ENCODE peak calls at places on chromosomes 4 and X, in five cellular contexts. C is prostate gland; A is nephron progenitor cell; E is CD8-positive, alpha-beta T cell; G is mammary epithelial cell. Z is an unnamed sample.

GRCh38 chrX:12245650-12246645 is 107.7 kb downstream of the FRMPD4 start:
- DNase-seq in C (no peak), A (no peak), E (no peak), G (peak; percentile 71), Z (peak; percentile 84)

GRCh38 chr4:183797445-183798248 is 107.5 kb upstream of the STOX2 start:
- DNase-seq in C (peak; percentile 40), A (peak; percentile 70), E (no peak), G (peak; percentile 48), Z (no peak)

GRCh38 chr4:38889143-38889542 is 21.5 kb downstream of the FAM114A1 start:
- DNase-seq in C (no peak), A (no peak), E (no peak), G (peak; percentile 78), Z (peak; percentile 77)

GRCh38 chr4:71229477-71230257 is 109.2 kb upstream of the SLC4A4 start:
- DNase-seq in C (peak; percentile 33), A (peak; percentile 24), E (no peak), G (no peak), Z (peak; percentile 58)

GRCh38 chr4:6924361-6924779 is 14.7 kb downstream of the TBC1D14 start:
- DNase-seq in C (no peak), A (no peak), E (no peak), G (no peak), Z (no peak)

GRCh38 chr4:54066088-54066415 is 1.6 kb upstream of the CHIC2 start:
- DNase-seq in C (no peak), A (no peak), E (no peak), G (no peak), Z (no peak)

GRCh38 chr4:169342906-169343560 is 72.3 kb upstream of the SH3RF1 start:
- DNase-seq in C (no peak), A (no peak), E (no peak), G (peak; percentile 43), Z (peak; percentile 42)

GRCh38 chrX:9569875-9570274 is 105.0 kb downstream of the TBL1X start:
- DNase-seq in C (no peak), A (no peak), E (no peak), G (no peak), Z (no peak)

GRCh38 chrX:119696251-119696890 is 3.4 kb upstream of the SEPTIN6 start:
- DNase-seq in C (no peak), A (no peak), E (no peak), G (no peak), Z (no peak)

GRCh38 chr4:185730387-185730786 is 81.6 kb downstream of the SORBS2 start:
- DNase-seq in C (no peak), A (no peak), E (no peak), G (peak; percentile 27), Z (no peak)

GRCh38 chr4:95432466-95432865 is 116.3 kb downstream of the UNC5C start:
- DNase-seq in C (no peak), A (no peak), E (no peak), G (no peak), Z (no peak)

GRCh38 chrX:73289039-73289438 is 74.4 kb upstream of the NAP1L2 start:
- DNase-seq in C (no peak), A (no peak), E (no peak), G (no peak), Z (no peak)

GRCh38 chr4:175891863-175892262 is 79.8 kb upstream of the GPM6A start:
- DNase-seq in C (peak; percentile 35), A (no peak), E (no peak), G (peak; percentile 2), Z (peak; percentile 1)

GRCh38 chr4:2269618-2270163 is 7.8 kb upstream of the MXD4 start:
- DNase-seq in C (no peak), A (no peak), E (no peak), G (no peak), Z (no peak)

GRCh38 chr4:121656269-121656641 is 40.5 kb downstream of the ANXA5 start:
- DNase-seq in C (peak; percentile 20), A (peak; percentile 44), E (no peak), G (peak; percentile 50), Z (peak; percentile 78)

GRCh38 chr4:156692016-156692415 is 279.6 kb downstream of the PDGFC start:
- DNase-seq in C (no peak), A (no peak), E (no peak), G (no peak), Z (no peak)

GRCh38 chr4:157220026-157220881 is at the start of gene GRIA2:
- DNase-seq in C (no peak), A (peak; percentile 94), E (no peak), G (peak; percentile 53), Z (no peak)

GRCh38 chr4:954211-955020 is 19.0 kb downstream of the DGKQ start:
- DNase-seq in C (no peak), A (no peak), E (no peak), G (no peak), Z (no peak)

GRCh38 chr4:2304877-2305561 is 43.1 kb upstream of the MXD4 start:
- DNase-seq in C (no peak), A (no peak), E (no peak), G (no peak), Z (no peak)

GRCh38 chr4:159413252-159413941 is 310.5 kb downstream of the RAPGEF2 start:
- DNase-seq in C (no peak), A (no peak), E (no peak), G (peak; percentile 52), Z (no peak)

GRCh38 chr4:73315091-73315490 is 56.5 kb upstream of the ANKRD17 start:
- DNase-seq in C (no peak), A (no peak), E (no peak), G (peak; percentile 8), Z (peak; percentile 70)

GRCh38 chrX:37959212-37960021 is 46.9 kb upstream of the SYTL5 start:
- DNase-seq in C (no peak), A (no peak), E (no peak), G (no peak), Z (no peak)

GRCh38 chr4:94536649-94537464 is 85.1 kb downstream of the PDLIM5 start:
- DNase-seq in C (no peak), A (no peak), E (no peak), G (no peak), Z (no peak)

GRCh38 chr4:95049838-95050237 is 292.1 kb downstream of the BMPR1B start:
- DNase-seq in C (no peak), A (no peak), E (no peak), G (no peak), Z (no peak)

GRCh38 chrX:39829965-39830364 is 267.8 kb downstream of the BCOR start:
- DNase-seq in C (no peak), A (no peak), E (no peak), G (no peak), Z (no peak)

GRCh38 chrX:47497274-47497673 is 14.3 kb upstream of the ZNF41 start:
- DNase-seq in C (no peak), A (no peak), E (no peak), G (no peak), Z (peak; percentile 25)
- TF ChIP-seq CTCF in C (peak; percentile 21), A (peak; percentile 5), E (no peak), G (no peak), Z (peak; percentile 68)

GRCh38 chr4:99711657-99712056 is 54.0 kb upstream of the C4orf54 start:
- DNase-seq in C (no peak), A (no peak), E (no peak), G (peak; percentile 67), Z (no peak)

GRCh38 chr4:99714179-99714578 is 56.6 kb upstream of the C4orf54 start:
- DNase-seq in C (no peak), A (no peak), E (no peak), G (no peak), Z (no peak)

GRCh38 chr4:99710681-99711345 is 53.2 kb upstream of the C4orf54 start:
- DNase-seq in C (no peak), A (no peak), E (no peak), G (peak; percentile 95), Z (no peak)

GRCh38 chr4:99712099-99712498 is 54.5 kb upstream of the C4orf54 start:
- DNase-seq in C (no peak), A (no peak), E (no peak), G (no peak), Z (no peak)

GRCh38 chr4:99712530-99712929 is 54.9 kb upstream of the C4orf54 start:
- DNase-seq in C (no peak), A (no peak), E (no peak), G (no peak), Z (no peak)
- TF ChIP-seq CTCF in C (no peak), A (no peak), E (no peak), G (no peak), Z (no peak)

GRCh38 chr4:25927361-25928040 is 13.5 kb downstream of the SMIM20 start:
- DNase-seq in C (no peak), A (no peak), E (no peak), G (no peak), Z (no peak)

GRCh38 chr4:25926473-25926872 is 12.5 kb downstream of the SMIM20 start:
- DNase-seq in C (no peak), A (no peak), E (peak; percentile 17), G (no peak), Z (no peak)

GRCh38 chr4:25923745-25924144 is 9.7 kb downstream of the SMIM20 start:
- DNase-seq in C (no peak), A (no peak), E (no peak), G (no peak), Z (no peak)

GRCh38 chr4:25922812-25923369 is 8.9 kb downstream of the SMIM20 start:
- DNase-seq in C (no peak), A (no peak), E (no peak), G (no peak), Z (no peak)

DNA sequence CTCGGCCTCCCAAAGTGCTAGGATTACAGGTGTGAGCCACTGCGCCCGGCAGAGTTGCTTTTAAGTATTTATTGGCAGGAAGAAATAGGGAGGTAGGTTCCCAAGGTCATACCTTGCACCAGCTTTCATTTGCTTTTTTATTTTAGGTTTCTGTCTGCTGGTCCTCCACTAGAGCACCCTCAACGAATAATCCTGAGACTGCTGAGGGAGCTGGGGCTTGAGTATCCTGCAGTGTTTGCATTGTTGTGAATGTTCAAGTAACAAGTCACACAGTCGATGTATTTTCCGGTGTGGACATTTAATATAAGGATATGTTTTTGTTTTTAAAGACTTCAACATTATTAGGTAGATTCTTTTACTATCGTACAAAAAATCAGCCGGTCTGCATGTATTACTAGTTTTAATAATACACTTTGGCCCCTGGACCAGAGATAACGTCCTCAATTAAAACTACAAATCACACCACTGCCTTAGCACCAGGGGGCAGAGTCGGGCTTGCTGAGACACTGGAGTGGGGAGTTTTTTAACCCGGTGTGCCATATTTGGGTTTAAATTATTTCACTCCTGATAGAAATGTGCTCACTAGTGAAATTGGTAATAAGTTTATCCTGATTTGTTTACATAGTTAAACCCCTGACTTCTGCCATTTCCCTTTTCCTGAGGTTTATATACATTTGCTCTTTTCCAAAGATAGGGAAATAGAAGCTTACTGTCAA is 11.6 kb downstream of the SMIM20 start:
- DNase-seq in C (no peak), A (peak; percentile 51), E (no peak), G (peak; percentile 20), Z (peak; percentile 37)
- TF ChIP-seq CTCF in C (peak; percentile 18), A (peak; percentile 61), E (no peak), G (peak; percentile 50), Z (peak; percentile 80)

DNA sequence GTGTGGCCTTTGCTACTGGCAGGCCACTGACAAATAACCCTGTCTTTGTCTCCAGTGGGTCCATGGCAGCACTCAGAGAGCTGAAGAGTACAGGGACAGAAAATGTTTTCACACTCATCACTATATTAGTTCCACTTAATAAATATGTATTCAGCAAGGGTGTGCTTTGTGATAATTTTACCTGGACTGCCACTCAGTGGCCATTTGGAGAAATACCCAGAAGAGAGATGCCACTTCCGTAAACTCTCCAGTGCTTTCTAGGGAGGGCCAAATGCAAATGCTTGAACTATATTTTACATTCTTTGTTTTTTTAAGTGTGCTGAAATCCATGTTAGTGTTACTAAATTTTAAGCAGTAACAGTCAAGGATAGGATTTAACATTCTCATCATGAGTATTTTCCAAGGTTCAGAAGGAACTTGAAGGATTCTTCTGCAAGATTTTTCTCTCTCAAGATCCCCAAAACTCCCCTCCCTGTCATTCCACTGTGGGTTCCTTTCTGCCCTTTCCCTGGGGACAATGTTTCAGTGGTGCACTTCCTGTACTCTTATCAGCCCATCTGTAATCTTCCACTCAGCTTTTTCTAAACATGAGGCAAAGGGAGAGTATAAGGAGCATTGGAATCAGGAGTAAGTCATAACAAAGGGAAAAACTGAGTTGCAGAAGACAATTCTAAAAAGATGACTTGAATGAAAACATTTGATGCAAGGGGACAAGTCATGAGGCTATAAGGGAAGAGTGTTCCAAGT is 46.0 kb downstream of the TFDP3 start:
- DNase-seq in C (no peak), A (peak; percentile 7), E (no peak), G (peak; percentile 20), Z (no peak)
- TF ChIP-seq CTCF in C (peak; percentile 9), A (peak; percentile 56), E (no peak), G (peak; percentile 63), Z (no peak)

Z was measured in HFFc6.